ENCODE peak calls at places on chromosomes 6 and 20, in ten cellular contexts. O is AG04450, K is lung, Y is colonic mucosa, A is AG09309, F is foreskin fibroblast, P is body of pancreas, R is kidney epithelial cell, E is GM23338, U is tibial nerve. I is an unnamed sample.

GRCh38 chr6:145670306-145670705 is 65.0 kb downstream of the EPM2A start:
- DNase-seq in O (no peak), K (no peak), Y (no peak), A (no peak), F (no peak), P (no peak), R (no peak), E (no peak), U (no peak), I (no peak)

GRCh38 chr6:1088441-1089001 is 223.4 kb upstream of the FOXQ1 start:
- DNase-seq in O (no peak), K (no peak), Y (peak), A (no peak), F (no peak), P (no peak), R (no peak), E (no peak), U (no peak), I (peak)

GRCh38 chr6:56909115-56909907 is 45.6 kb upstream of the BEND6 start:
- DNase-seq in O (no peak), K (no peak), Y (no peak), A (no peak), F (peak), P (no peak), R (no peak), E (no peak), U (no peak), I (no peak)

GRCh38 chr6:20427856-20428255 is 26.2 kb downstream of the E2F3 start:
- DNase-seq in O (no peak), K (no peak), Y (no peak), A (no peak), F (no peak), P (no peak), R (no peak), E (no peak), U (no peak), I (no peak)

GRCh38 chr6:31128093-31128676 is 7.9 kb upstream of the CDSN start:
- DNase-seq in O (no peak), K (peak), Y (peak), A (no peak), F (no peak), P (peak), R (no peak), E (peak), U (peak), I (peak)

GRCh38 chr6:157989541-157990289 is 8.1 kb downstream of the SYNJ2 start:
- DNase-seq in O (no peak), K (no peak), Y (peak), A (no peak), F (no peak), P (peak), R (no peak), E (peak), U (no peak), I (peak)

GRCh38 chr20:3077618-3078134 is 6.3 kb downstream of the OXT start:
- DNase-seq in O (no peak), K (no peak), Y (no peak), A (no peak), F (no peak), P (no peak), R (no peak), E (no peak), U (no peak), I (no peak)

GRCh38 chr20:37223053-37223452 is 38.6 kb downstream of the GHRH start:
- DNase-seq in O (peak), K (peak), Y (no peak), A (peak), F (peak), P (no peak), R (peak), E (no peak), U (no peak), I (no peak)

GRCh38 chr6:42239736-42240375 is 22.2 kb upstream of the MRPS10 start:
- DNase-seq in O (no peak), K (no peak), Y (no peak), A (no peak), F (no peak), P (no peak), R (no peak), E (no peak), U (no peak), I (no peak)

GRCh38 chr6:43717822-43718221 is 30.2 kb upstream of the MRPS18A start:
- DNase-seq in O (no peak), K (no peak), Y (no peak), A (no peak), F (no peak), P (no peak), R (no peak), E (no peak), U (peak), I (no peak)

GRCh38 chr20:9211016-9211760 is 142.3 kb downstream of the PLCB4 start:
- DNase-seq in O (no peak), K (no peak), Y (no peak), A (no peak), F (no peak), P (no peak), R (no peak), E (no peak), U (no peak), I (no peak)

GRCh38 chr20:16111853-16112412 is 461.3 kb downstream of the KIF16B start:
- DNase-seq in O (no peak), K (no peak), Y (no peak), A (no peak), F (no peak), P (no peak), R (no peak), E (no peak), U (no peak), I (no peak)

GRCh38 chr6:167558213-167558869 is 233.5 kb downstream of the TTLL2 start:
- DNase-seq in O (no peak), K (no peak), Y (no peak), A (no peak), F (no peak), P (no peak), R (no peak), E (no peak), U (no peak), I (no peak)

GRCh38 chr6:111942561-111942960 is 69.3 kb upstream of the FYN start:
- DNase-seq in O (no peak), K (no peak), Y (no peak), A (no peak), F (no peak), P (no peak), R (no peak), E (no peak), U (no peak), I (no peak)

GRCh38 chr6:135935951-135936601 is 84.6 kb downstream of the PDE7B start:
- DNase-seq in O (no peak), K (no peak), Y (no peak), A (no peak), F (peak), P (no peak), R (no peak), E (no peak), U (no peak), I (peak)

GRCh38 chr6:127938701-127939100 is 37.8 kb upstream of the THEMIS start:
- DNase-seq in O (no peak), K (no peak), Y (no peak), A (no peak), F (peak), P (no peak), R (no peak), E (peak), U (no peak), I (no peak)

GRCh38 chr20:5569021-5569420 is 181.2 kb upstream of the SHLD1 start:
- DNase-seq in O (no peak), K (no peak), Y (peak), A (peak), F (peak), P (peak), R (no peak), E (peak), U (no peak), I (peak)

GRCh38 chr20:62804632-62805364 is at the start of gene OGFR:
- DNase-seq in O (no peak), K (peak), Y (peak), A (no peak), F (no peak), P (peak), R (no peak), E (peak), U (peak), I (peak)

GRCh38 chr6:89372506-89372901 is 20.0 kb upstream of the UBE2J1 start:
- DNase-seq in O (no peak), K (no peak), Y (no peak), A (no peak), F (no peak), P (no peak), R (no peak), E (no peak), U (no peak), I (no peak)

GRCh38 chr6:125193208-125193607 is 39.6 kb downstream of the TPD52L1 start:
- DNase-seq in O (no peak), K (no peak), Y (peak), A (no peak), F (no peak), P (no peak), R (no peak), E (no peak), U (no peak), I (no peak)

GRCh38 chr6:167826230-167827061 is at the start of gene AFDN:
- DNase-seq in O (no peak), K (peak), Y (peak), A (no peak), F (peak), P (peak), R (no peak), E (peak), U (peak), I (peak)

GRCh38 chr6:71419954-71420692 is 131.5 kb downstream of the OGFRL1 start:
- DNase-seq in O (no peak), K (peak), Y (peak), A (no peak), F (peak), P (peak), R (no peak), E (peak), U (peak), I (peak)

GRCh38 chr20:44326391-44327159 is 10.3 kb upstream of the R3HDML start:
- DNase-seq in O (no peak), K (no peak), Y (no peak), A (no peak), F (no peak), P (peak), R (no peak), E (peak), U (no peak), I (no peak)

GRCh38 chr6:112983741-112984221 is 636.7 kb downstream of the RFPL4B start:
- DNase-seq in O (no peak), K (no peak), Y (no peak), A (no peak), F (peak), P (no peak), R (no peak), E (peak), U (no peak), I (no peak)

GRCh38 chr6:10719386-10720228 is 3.3 kb upstream of the TMEM14C start:
- DNase-seq in O (no peak), K (peak), Y (peak), A (no peak), F (no peak), P (peak), R (no peak), E (no peak), U (no peak), I (no peak)

GRCh38 chr6:34346175-34347119 is 46.0 kb downstream of the NUDT3 start:
- DNase-seq in O (no peak), K (no peak), Y (no peak), A (no peak), F (no peak), P (no peak), R (no peak), E (no peak), U (no peak), I (no peak)

GRCh38 chr6:51648236-51648635 is 439.2 kb downstream of the PKHD1 start:
- DNase-seq in O (no peak), K (no peak), Y (no peak), A (no peak), F (no peak), P (no peak), R (no peak), E (no peak), U (no peak), I (peak)

GRCh38 chr6:32752580-32752979 is 10.8 kb downstream of the HLA-DQB2 start:
- DNase-seq in O (no peak), K (peak), Y (peak), A (no peak), F (no peak), P (peak), R (no peak), E (no peak), U (no peak), I (no peak)

GRCh38 chr6:52544325-52545022 is 32.4 kb downstream of the TRAM2 start:
- DNase-seq in O (no peak), K (no peak), Y (no peak), A (no peak), F (peak), P (no peak), R (no peak), E (no peak), U (no peak), I (no peak)

GRCh38 chr6:162301128-162301527 is 426.4 kb downstream of the PRKN start:
- DNase-seq in O (no peak), K (no peak), Y (no peak), A (no peak), F (no peak), P (no peak), R (no peak), E (no peak), U (no peak), I (no peak)

GRCh38 chr20:1227121-1227582 is 1.3 kb downstream of the RAD21L1 start:
- DNase-seq in O (no peak), K (no peak), Y (no peak), A (no peak), F (no peak), P (no peak), R (no peak), E (no peak), U (no peak), I (no peak)
- H3K4me3 ChIP-seq in O (peak), K (no peak), Y (peak), A (no peak), F (no peak), P (no peak), R (peak), E (peak), U (no peak), I (no peak)

GRCh38 chr6:121354764-121355163 is 20.5 kb upstream of the TBC1D32 start:
- DNase-seq in O (no peak), K (no peak), Y (no peak), A (no peak), F (peak), P (peak), R (no peak), E (peak), U (no peak), I (no peak)
- TF ChIP-seq CTCF in O (peak), K (no peak), Y (no peak), A (peak), F (peak), P (peak), R (peak), E (peak), U (no peak), I (no peak)

GRCh38 chr6:37257320-37257633 is 295 bp upstream of the TBC1D22B start:
- DNase-seq in O (no peak), K (no peak), Y (no peak), A (no peak), F (no peak), P (no peak), R (no peak), E (peak), U (no peak), I (no peak)
- H3K4me3 ChIP-seq in O (peak), K (peak), Y (peak), A (peak), F (peak), P (no peak), R (peak), E (peak), U (peak), I (peak)

GRCh38 chr6:139369568-139370046 is 4.8 kb downstream of the CITED2 start:
- DNase-seq in O (no peak), K (no peak), Y (no peak), A (peak), F (peak), P (peak), R (no peak), E (peak), U (no peak), I (no peak)
- TF ChIP-seq CTCF in O (peak), K (peak), Y (peak), A (peak), F (peak), P (peak), R (peak), E (peak), U (peak), I (peak)

GRCh38 chr6:68633654-68634502 is 1.2 kb upstream of the ADGRB3 start:
- DNase-seq in O (no peak), K (no peak), Y (no peak), A (no peak), F (no peak), P (no peak), R (no peak), E (no peak), U (no peak), I (no peak)

GRCh38 chr6:68636710-68637470 is 1.8 kb downstream of the ADGRB3 start:
- DNase-seq in O (no peak), K (no peak), Y (no peak), A (no peak), F (no peak), P (no peak), R (no peak), E (no peak), U (no peak), I (no peak)

GRCh38 chr6:68634503-68635411 is at the start of gene ADGRB3:
- DNase-seq in O (no peak), K (peak), Y (peak), A (no peak), F (peak), P (peak), R (no peak), E (peak), U (peak), I (peak)

GRCh38 chr6:68635706-68636513 is 828 bp downstream of the ADGRB3 start:
- DNase-seq in O (no peak), K (no peak), Y (no peak), A (no peak), F (peak), P (peak), R (no peak), E (peak), U (no peak), I (peak)

GRCh38 chr6:68635412-68635705 is 277 bp downstream of the ADGRB3 start:
- DNase-seq in O (no peak), K (no peak), Y (no peak), A (no peak), F (no peak), P (no peak), R (no peak), E (no peak), U (no peak), I (no peak)
- H3K4me3 ChIP-seq in O (peak), K (peak), Y (peak), A (peak), F (peak), P (peak), R (peak), E (peak), U (peak), I (peak)

I was measured in prostate gland.